ENCODE peak calls at places on chromosomes 13 and 19, in six cellular contexts. U is MCF 10A, K is kidney epithelial cell, T is fibroblast of mammary gland, E is heart right ventricle, O is stomach. B is an unnamed sample.

GRCh38 chr19:1164684-1165531 is 9.2 kb downstream of the SBNO2 start:
- DNase-seq in U (no peak), K (no peak), T (no peak), E (no peak), O (peak; percentile 38), B (no peak)

GRCh38 chr13:81393110-81393509 is 1052.2 kb upstream of the SPRY2 start:
- DNase-seq in U (no peak), K (no peak), T (no peak), E (no peak), O (no peak), B (no peak)

GRCh38 chr13:42594577-42595571 is 20.9 kb downstream of the TNFSF11 start:
- DNase-seq in U (peak; percentile 89), K (no peak), T (peak; percentile 96), E (no peak), O (peak; percentile 50), B (peak; percentile 60)

GRCh38 chr13:37686501-37686900 is 87.9 kb upstream of the POSTN start:
- DNase-seq in U (no peak), K (no peak), T (peak; percentile 8), E (no peak), O (no peak), B (no peak)

GRCh38 chr13:67128148-67128547 is 102.0 kb downstream of the PCDH9 start:
- DNase-seq in U (no peak), K (no peak), T (no peak), E (no peak), O (no peak), B (no peak)

GRCh38 chr13:95660981-95661581 is 15.9 kb upstream of the DNAJC3 start:
- DNase-seq in U (peak; percentile 88), K (no peak), T (peak; percentile 64), E (no peak), O (no peak), B (no peak)

GRCh38 chr13:102983496-102983895 is 82.7 kb downstream of the SLC10A2 start:
- DNase-seq in U (no peak), K (peak; percentile 14), T (peak; percentile 81), E (no peak), O (no peak), B (no peak)

GRCh38 chr19:19597809-19598306 is 20.6 kb downstream of the PBX4 start:
- DNase-seq in U (no peak), K (no peak), T (no peak), E (no peak), O (no peak), B (no peak)

GRCh38 chr19:10603084-10603872 is 16.2 kb upstream of the AP1M2 start:
- DNase-seq in U (no peak), K (no peak), T (no peak), E (peak; percentile 34), O (peak; percentile 57), B (peak; percentile 26)

GRCh38 chr13:114122591-114123211 is 9.7 kb downstream of the RASA3 start:
- DNase-seq in U (no peak), K (no peak), T (no peak), E (no peak), O (no peak), B (no peak)

GRCh38 chr13:110471833-110472162 is 89.7 kb downstream of the RAB20 start:
- DNase-seq in U (no peak), K (peak; percentile 67), T (peak; percentile 17), E (peak; percentile 35), O (peak; percentile 35), B (peak; percentile 20)

GRCh38 chr13:49869514-49869913 is 66.6 kb downstream of the SPRYD7 start:
- DNase-seq in U (no peak), K (no peak), T (peak; percentile 47), E (no peak), O (no peak), B (peak; percentile 55)

GRCh38 chr19:37309834-37310575 is 60.9 kb upstream of the ZNF527 start:
- DNase-seq in U (no peak), K (no peak), T (no peak), E (no peak), O (no peak), B (no peak)

GRCh38 chr19:38930776-38931761 is at the start of gene MRPS12:
- DNase-seq in U (peak; percentile 100), K (peak; percentile 94), T (peak; percentile 99), E (peak; percentile 97), O (peak; percentile 98), B (peak; percentile 99)

GRCh38 chr13:108963846-108964600 is 334.6 kb downstream of the MYO16 start:
- DNase-seq in U (peak; percentile 75), K (no peak), T (peak; percentile 55), E (no peak), O (no peak), B (no peak)

GRCh38 chr19:7242601-7243258 is 51.5 kb downstream of the INSR start:
- DNase-seq in U (peak; percentile 76), K (peak; percentile 5), T (peak; percentile 94), E (no peak), O (no peak), B (no peak)

GRCh38 chr19:39212377-39212742 is 8.3 kb upstream of the SYCN start:
- DNase-seq in U (peak; percentile 34), K (no peak), T (peak; percentile 13), E (no peak), O (peak; percentile 59), B (no peak)

GRCh38 chr19:35533822-35534521 is 716 bp downstream of the GAPDHS start:
- DNase-seq in U (no peak), K (no peak), T (peak; percentile 41), E (peak; percentile 35), O (peak; percentile 55), B (peak; percentile 86)

GRCh38 chr19:16180611-16181010 is 4.6 kb upstream of the FAM32A start:
- DNase-seq in U (no peak), K (no peak), T (peak; percentile 77), E (no peak), O (no peak), B (no peak)

GRCh38 chr13:106348032-106348431 is 187.4 kb downstream of the EFNB2 start:
- DNase-seq in U (peak; percentile 70), K (peak; percentile 71), T (peak; percentile 28), E (no peak), O (no peak), B (no peak)

GRCh38 chr19:18763674-18764590 is 27.2 kb downstream of the COMP start:
- DNase-seq in U (peak; percentile 99), K (peak; percentile 63), T (peak; percentile 89), E (no peak), O (no peak), B (peak; percentile 87)

GRCh38 chr19:10602330-10603083 is 15.4 kb upstream of the AP1M2 start:
- DNase-seq in U (peak; percentile 75), K (no peak), T (peak; percentile 45), E (peak; percentile 91), O (peak; percentile 90), B (peak; percentile 73)

GRCh38 chr13:70473912-70474311 is 365.7 kb upstream of the KLHL1 start:
- DNase-seq in U (no peak), K (no peak), T (no peak), E (no peak), O (no peak), B (no peak)

GRCh38 chr19:2661615-2662014 is 40.9 kb downstream of the GNG7 start:
- DNase-seq in U (no peak), K (no peak), T (peak; percentile 39), E (no peak), O (no peak), B (no peak)
- TF ChIP-seq CTCF in U (no peak), K (no peak), T (peak; percentile 34), E (peak; percentile 20), O (no peak), B (no peak)

GRCh38 chr13:77329133-77330008 is 2.5 kb upstream of the MYCBP2 start:
- DNase-seq in U (peak; percentile 93), K (peak; percentile 85), T (peak; percentile 96), E (peak; percentile 75), O (peak; percentile 83), B (peak; percentile 92)
- TF ChIP-seq CTCF in U (no peak), K (no peak), T (no peak), E (no peak), O (no peak), B (no peak)

DNA sequence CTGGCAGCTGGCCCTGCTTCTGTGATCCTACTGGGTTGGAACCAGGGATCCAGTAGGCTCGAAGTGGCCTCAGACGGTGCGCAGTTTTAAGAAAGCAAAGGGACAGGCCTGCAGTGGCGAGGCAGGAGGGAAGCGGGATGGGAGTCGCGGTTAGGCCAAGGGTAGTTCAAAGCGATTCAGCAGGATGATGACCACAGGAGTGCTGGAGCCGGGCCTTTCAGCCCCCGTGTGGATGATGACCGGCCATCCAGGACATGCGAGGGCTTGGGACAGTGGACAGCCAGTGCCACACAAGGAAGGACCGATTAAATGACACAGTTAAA is 853 bp downstream of the RNASEH2B start:
- DNase-seq in U (peak; percentile 49), K (no peak), T (peak; percentile 60), E (no peak), O (no peak), B (no peak)
- TF ChIP-seq CTCF in U (no peak), K (no peak), T (no peak), E (no peak), O (no peak), B (no peak)

DNA sequence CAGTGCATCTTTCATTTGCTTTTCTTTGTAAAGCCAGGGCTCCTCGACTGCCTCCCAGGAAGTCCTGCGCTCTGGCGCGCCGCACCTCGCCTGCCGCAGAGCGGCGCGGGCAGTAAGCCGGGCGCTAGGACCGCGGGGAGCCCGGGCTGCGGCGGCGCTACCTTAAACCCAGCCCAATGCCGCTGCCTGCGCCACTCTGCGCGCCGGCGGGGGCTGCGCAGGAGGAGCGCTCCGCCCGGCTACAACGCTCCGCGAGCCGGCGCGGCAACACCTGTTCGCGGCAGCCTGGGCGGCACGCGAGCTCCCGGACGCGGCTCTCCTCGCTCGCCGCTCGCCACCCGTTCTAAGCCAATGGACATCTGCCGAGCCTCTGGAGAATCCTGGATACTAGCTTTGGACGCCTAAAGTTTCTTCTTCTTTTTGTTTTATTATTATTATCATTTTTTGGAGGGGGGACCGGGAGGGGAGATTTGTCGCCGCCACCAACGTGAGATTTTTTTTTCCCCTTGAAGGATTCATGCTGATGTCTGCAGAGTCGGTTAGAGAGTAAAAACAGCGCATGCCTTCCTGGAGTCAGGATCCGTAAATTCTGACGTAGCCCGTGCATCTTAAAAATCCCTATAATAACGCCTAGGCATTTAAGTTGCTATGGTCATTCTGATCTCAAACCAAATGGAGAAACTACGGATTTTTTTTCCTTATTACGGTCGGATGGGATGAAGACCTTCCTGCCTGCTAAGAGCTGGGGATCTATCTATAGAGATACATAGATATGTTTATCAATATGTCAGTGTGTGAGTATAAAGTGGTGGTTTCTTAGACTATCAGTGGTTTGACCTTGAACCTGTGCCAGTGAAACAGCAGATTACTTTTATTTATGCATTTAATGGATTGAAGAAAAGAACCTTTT is at the start of gene FGF9:
- DNase-seq in U (peak; percentile 73), K (no peak), T (peak; percentile 60), E (peak; percentile 77), O (peak; percentile 86), B (peak; percentile 79)
- TF ChIP-seq CTCF in U (no peak), K (no peak), T (no peak), E (no peak), O (no peak), B (no peak)

B was measured in thyroid gland.